ENCODE peak calls at places on chromosomes 11 and 22, in ten cellular contexts. V is WTC11, Q is RPMI8226, Z is NAMALWA, G is NCI-H2081, U is spleen, R is iris pigment epithelial cell, N is NCI-H774, P is pancreas, C is GM12892. M is an unnamed sample.

GRCh38 chr11:127873478-127873877 is 713.9 kb downstream of the ETS1 start:
- DNase-seq in P (no peak), N (no peak), G (no peak), V (no peak), Z (no peak), C (no peak), R (no peak), Q (no peak), U (no peak), M (no peak)

GRCh38 chr11:61949169-61950034 is 749 bp upstream of the BEST1 start:
- DNase-seq in G (peak; percentile 71), N (peak; percentile 53), C (no peak), Q (peak; percentile 43), V (peak; percentile 76), U (no peak), P (peak; percentile 66), Z (peak; percentile 86), R (peak; percentile 94), M (peak; percentile 90)

GRCh38 chr22:31945478-31945815 is 1.1 kb downstream of the YWHAH start:
- DNase-seq in V (no peak), Q (no peak), Z (peak; percentile 53), R (no peak), U (no peak), P (no peak), N (no peak), C (no peak), G (peak; percentile 7), M (no peak)

GRCh38 chr11:26753738-26754504 is 32.1 kb upstream of the SLC5A12 start:
- DNase-seq in V (peak; percentile 37), C (no peak), R (peak; percentile 85), Z (peak; percentile 56), N (peak; percentile 27), U (no peak), Q (no peak), G (peak; percentile 61), P (peak; percentile 17), M (peak; percentile 52)

GRCh38 chr11:119316729-119317591 is at the start of gene MCAM:
- DNase-seq in N (no peak), V (peak; percentile 48), G (peak; percentile 33), Z (no peak), U (no peak), P (no peak), C (no peak), Q (peak; percentile 29), R (peak; percentile 52), M (no peak)

GRCh38 chr11:16809901-16810668 is 71.6 kb downstream of the C11orf58 start:
- DNase-seq in N (no peak), P (no peak), C (no peak), Q (no peak), U (peak; percentile 66), Z (no peak), G (peak; percentile 17), R (peak; percentile 42), V (no peak), M (no peak)

GRCh38 chr11:31267720-31268119 is 101.8 kb downstream of the DCDC1 start:
- DNase-seq in Q (no peak), C (no peak), P (no peak), Z (no peak), R (no peak), V (no peak), G (no peak), U (no peak), N (no peak), M (no peak)

GRCh38 chr11:93498099-93499040 is 44.8 kb downstream of the SMCO4 start:
- DNase-seq in Z (no peak), N (no peak), Q (no peak), V (no peak), U (no peak), R (peak; percentile 34), G (no peak), P (no peak), C (no peak), M (no peak)

GRCh38 chr22:44807915-44808690 is 55.7 kb downstream of the ARHGAP8 start:
- DNase-seq in G (no peak), N (no peak), U (no peak), P (no peak), R (no peak), C (no peak), Z (peak; percentile 25), Q (peak; percentile 36), V (peak; percentile 73), M (no peak)

GRCh38 chr11:130634981-130635473 is 186.6 kb downstream of the ADAMTS15 start:
- DNase-seq in U (no peak), N (peak; percentile 43), C (no peak), Z (no peak), V (no peak), P (no peak), R (peak; percentile 41), G (peak; percentile 96), Q (no peak), M (no peak)

GRCh38 chr11:34904421-34904950 is 11.7 kb downstream of the APIP start:
- DNase-seq in R (no peak), V (no peak), G (peak; percentile 7), N (no peak), C (no peak), P (no peak), Z (peak; percentile 20), U (no peak), Q (no peak), M (no peak)

GRCh38 chr22:41256898-41257260 is 16.1 kb upstream of the CHADL start:
- DNase-seq in P (no peak), C (no peak), Q (no peak), Z (no peak), G (no peak), V (no peak), R (peak; percentile 67), N (no peak), U (no peak), M (no peak)

GRCh38 chr11:14542384-14542783 is 22.2 kb upstream of the PSMA1 start:
- DNase-seq in R (no peak), C (no peak), G (peak; percentile 89), U (no peak), V (no peak), Q (no peak), N (peak; percentile 52), Z (no peak), P (no peak), M (no peak)

GRCh38 chr22:49760630-49761571 is 66.8 kb downstream of the BRD1 start:
- DNase-seq in R (no peak), Q (peak; percentile 90), Z (peak; percentile 52), V (no peak), P (no peak), C (peak; percentile 28), U (peak; percentile 47), N (no peak), G (no peak), M (no peak)

GRCh38 chr22:33492210-33492651 is 428.0 kb downstream of the LARGE1 start:
- DNase-seq in R (no peak), U (no peak), Q (no peak), C (no peak), P (no peak), Z (no peak), G (no peak), V (no peak), N (no peak), M (no peak)

GRCh38 chr11:117560786-117561530 is 233.3 kb downstream of the CEP164 start:
- DNase-seq in U (peak; percentile 47), N (no peak), R (no peak), Z (no peak), G (no peak), V (no peak), C (no peak), Q (no peak), P (no peak), M (no peak)

GRCh38 chr11:112524808-112525207 is 264.1 kb upstream of the PLET1 start:
- DNase-seq in N (no peak), C (no peak), Q (peak; percentile 52), G (no peak), V (no peak), R (no peak), U (no peak), P (no peak), Z (no peak), M (no peak)

M was measured in NCI-H187.